ENCODE peak calls at places on chromosome 1, in seven cellular contexts. Q is Karpas-422, S is body of pancreas, K is lower lobe of right lung, V is GM23248, L is psoas muscle, P is AG04450. U is an unnamed sample.

GRCh38 chr1:207813513-207813881 is 61.6 kb downstream of the CD46 start:
- DNase-seq in Q (no peak), S (no peak), K (no peak), V (no peak), L (peak), P (no peak), U (no peak)

GRCh38 chr1:48105167-48105566 is 108.0 kb upstream of the TRABD2B start:
- DNase-seq in Q (peak), S (no peak), K (no peak), V (peak), L (no peak), P (no peak), U (no peak)

GRCh38 chr1:12409676-12410075 is 179.8 kb downstream of the VPS13D start:
- DNase-seq in Q (no peak), S (peak), K (no peak), V (no peak), L (no peak), P (no peak), U (no peak)

GRCh38 chr1:184158911-184159701 is 107.6 kb downstream of the TSEN15 start:
- DNase-seq in Q (no peak), S (no peak), K (no peak), V (peak), L (no peak), P (no peak), U (no peak)

GRCh38 chr1:35350872-35351271 is 82.4 kb downstream of the ZMYM4 start:
- DNase-seq in Q (no peak), S (no peak), K (no peak), V (no peak), L (no peak), P (no peak), U (no peak)

GRCh38 chr1:8025061-8025670 is 943 bp downstream of the ERRFI1 start:
- DNase-seq in Q (no peak), S (no peak), K (no peak), V (peak), L (no peak), P (no peak), U (no peak)

GRCh38 chr1:201917362-201918033 is 28.8 kb downstream of the SHISA4 start:
- DNase-seq in Q (no peak), S (no peak), K (no peak), V (peak), L (peak), P (peak), U (no peak)

GRCh38 chr1:215526147-215526845 is 40.8 kb upstream of the KCTD3 start:
- DNase-seq in Q (peak), S (no peak), K (no peak), V (peak), L (no peak), P (peak), U (no peak)

GRCh38 chr1:204962742-204963632 is 80.0 kb upstream of the CNTN2 start:
- DNase-seq in Q (peak), S (no peak), K (no peak), V (no peak), L (no peak), P (no peak), U (no peak)

GRCh38 chr1:221439008-221439733 is 302.7 kb downstream of the DUSP10 start:
- DNase-seq in Q (no peak), S (no peak), K (no peak), V (peak), L (no peak), P (peak), U (peak)

GRCh38 chr1:25169610-25170009 is 62.7 kb downstream of the SYF2 start:
- DNase-seq in Q (no peak), S (no peak), K (no peak), V (no peak), L (no peak), P (no peak), U (no peak)

GRCh38 chr1:25168193-25169071 is 63.9 kb downstream of the SYF2 start:
- DNase-seq in Q (no peak), S (no peak), K (no peak), V (no peak), L (no peak), P (no peak), U (no peak)

GRCh38 chr1:25167269-25168192 is 64.8 kb downstream of the SYF2 start:
- DNase-seq in Q (no peak), S (no peak), K (no peak), V (no peak), L (no peak), P (no peak), U (no peak)

GRCh38 chr1:25169168-25169567 is 63.1 kb downstream of the SYF2 start:
- DNase-seq in Q (no peak), S (no peak), K (no peak), V (no peak), L (no peak), P (no peak), U (no peak)

DNA sequence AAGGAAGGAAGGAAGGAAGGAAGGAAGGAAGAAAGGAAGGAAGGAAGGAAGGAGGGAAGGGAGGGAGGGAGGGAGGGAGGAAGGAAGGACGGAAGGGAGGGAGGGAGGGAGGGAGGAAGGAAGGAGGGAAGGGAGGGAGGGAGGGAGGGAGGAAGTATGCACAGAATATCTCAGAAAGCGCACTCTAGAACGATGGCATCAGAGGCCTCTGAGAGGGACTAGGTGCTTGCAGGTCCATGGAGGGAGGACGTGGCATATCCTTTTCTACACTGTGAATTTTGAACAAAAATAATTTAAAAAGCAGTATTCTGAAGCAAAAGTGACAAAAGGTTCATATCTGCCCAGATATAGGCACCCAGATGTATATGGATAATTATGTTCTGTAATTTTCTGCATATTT is 65.5 kb downstream of the SYF2 start:
- DNase-seq in Q (no peak), S (no peak), K (no peak), V (no peak), L (no peak), P (no peak), U (no peak)
- H3K27ac ChIP-seq in Q (no peak), S (no peak), K (no peak), V (no peak), L (no peak), P (no peak), U (no peak)

GRCh38 chr1:228734881-228735801 is at the start of gene RHOU:
- DNase-seq in Q (no peak), S (peak), K (peak), V (peak), L (peak), P (no peak), U (no peak)
- H3K27ac ChIP-seq in Q (no peak), S (peak), K (peak), V (no peak), L (peak), P (no peak), U (no peak)

GRCh38 chr1:209215826-209216225 is 367.7 kb upstream of the CAMK1G start:
- DNase-seq in Q (no peak), S (no peak), K (no peak), V (no peak), L (no peak), P (no peak), U (no peak)

GRCh38 chr1:209220048-209220524 is 363.4 kb upstream of the CAMK1G start:
- DNase-seq in Q (no peak), S (no peak), K (no peak), V (no peak), L (no peak), P (no peak), U (no peak)

GRCh38 chr1:209213989-209214388 is 369.5 kb upstream of the CAMK1G start:
- DNase-seq in Q (no peak), S (no peak), K (no peak), V (no peak), L (no peak), P (no peak), U (no peak)

GRCh38 chr1:209218986-209219385 is 364.5 kb upstream of the CAMK1G start:
- DNase-seq in Q (no peak), S (no peak), K (no peak), V (no peak), L (no peak), P (no peak), U (no peak)

DNA sequence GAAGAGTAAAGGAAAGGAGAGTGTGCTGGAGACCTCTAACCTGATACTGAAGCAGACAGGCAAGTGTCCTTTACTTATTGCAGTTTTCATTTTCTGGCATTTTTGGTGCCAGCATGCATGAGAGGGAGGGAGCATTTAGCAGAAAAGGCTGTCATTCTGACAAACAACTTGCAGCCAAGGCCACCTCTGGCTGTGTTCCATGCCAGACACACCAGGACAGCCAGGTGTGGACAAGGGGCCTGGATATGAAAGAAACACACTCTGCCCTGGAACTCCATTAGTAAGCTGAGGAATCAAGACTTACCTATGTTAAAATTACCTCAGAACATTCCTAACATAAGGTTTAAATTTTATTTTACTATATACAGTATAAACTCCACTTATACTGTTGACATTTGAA is 365.4 kb upstream of the CAMK1G start:
- DNase-seq in Q (no peak), S (peak), K (no peak), V (no peak), L (no peak), P (no peak), U (no peak)
- H3K27ac ChIP-seq in Q (no peak), S (no peak), K (no peak), V (no peak), L (no peak), P (no peak), U (no peak)

DNA sequence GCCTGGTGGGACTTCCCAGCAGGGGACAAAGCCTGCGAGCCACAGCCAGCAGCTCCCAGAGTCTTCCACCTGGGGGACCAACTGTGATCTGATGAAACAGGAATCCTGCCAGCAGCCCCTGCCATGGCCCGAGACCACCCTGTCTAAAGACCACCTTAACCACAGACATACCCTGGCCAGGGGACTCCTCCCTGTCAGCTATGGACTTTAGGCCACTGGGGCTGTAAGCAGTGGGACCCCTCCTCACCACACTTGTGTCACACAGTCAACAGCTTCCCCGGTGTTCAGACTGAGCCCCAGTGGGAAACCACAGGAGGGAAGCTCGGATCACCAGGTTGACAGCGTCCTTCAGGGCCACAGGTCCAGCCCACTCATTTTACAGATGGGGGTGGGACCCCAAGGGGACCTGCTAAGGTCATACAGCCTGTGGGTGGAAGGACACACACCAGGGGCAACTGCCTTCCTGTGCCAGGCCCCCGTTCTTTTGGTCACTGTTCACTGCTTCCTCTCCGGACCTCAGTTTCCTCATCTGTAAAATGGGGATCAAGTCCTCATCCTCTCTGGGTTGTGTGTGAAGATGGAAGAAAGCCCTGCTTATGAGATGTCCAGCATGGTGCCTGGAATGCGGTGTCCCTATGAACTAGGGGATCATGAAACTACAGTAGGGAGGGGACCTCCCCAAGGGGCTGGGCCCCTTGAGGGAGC is 11.4 kb downstream of the EPHA2 start:
- DNase-seq in Q (no peak), S (no peak), K (no peak), V (no peak), L (no peak), P (no peak), U (no peak)
- H3K27ac ChIP-seq in Q (no peak), S (peak), K (peak), V (peak), L (peak), P (peak), U (peak)